ENCODE peak calls at places on chromosomes 3 and 15, in five cellular contexts. X is MCF 10A, A is WTC11, I is IMR-90, W is lower lobe of right lung. K is an unnamed sample.
A peak's percentile ranks its signal among the peaks of the same experiment; 100 is the strongest.

GRCh38 chr3:119810018-119810435 is 28.1 kb downstream of the NR1I2 start:
- DNase-seq in A (peak; percentile 34), W (peak; percentile 65), I (peak; percentile 18), X (no peak), K (no peak)

GRCh38 chr3:8460815-8461482 is 40.7 kb upstream of the LMCD1 start:
- DNase-seq in A (no peak), X (peak; percentile 45), I (peak; percentile 72), W (no peak), K (peak; percentile 88)

GRCh38 chr15:38531509-38531908 is 33.1 kb downstream of the RASGRP1 start:
- DNase-seq in I (peak; percentile 47), A (no peak), W (no peak), X (peak; percentile 78), K (peak; percentile 66)

GRCh38 chr3:140274429-140274828 is 339.4 kb downstream of the CLSTN2 start:
- DNase-seq in I (no peak), X (no peak), W (no peak), A (no peak), K (no peak)

GRCh38 chr3:80733522-80734176 is 965.9 kb upstream of the ROBO1 start:
- DNase-seq in I (peak; percentile 46), W (no peak), A (no peak), X (peak; percentile 44), K (no peak)

GRCh38 chr3:126546549-126547239 is 12.0 kb downstream of the C3orf22 start:
- DNase-seq in A (peak; percentile 3), W (peak; percentile 1), X (no peak), I (no peak), K (no peak)

GRCh38 chr15:66252411-66253295 is 897 bp downstream of the MEGF11 start:
- DNase-seq in A (peak; percentile 75), I (no peak), X (peak; percentile 48), W (peak; percentile 64), K (peak; percentile 9)

GRCh38 chr15:79168922-79169322 is 78.3 kb upstream of the RASGRF1 start:
- DNase-seq in I (no peak), W (no peak), X (peak; percentile 31), A (peak; percentile 57), K (no peak)

GRCh38 chr3:70716832-70717231 is 404.4 kb upstream of the MDFIC2 start:
- DNase-seq in A (no peak), X (peak; percentile 28), I (peak; percentile 48), W (no peak), K (peak; percentile 35)
- TF ChIP-seq CTCF in A (no peak), X (peak; percentile 34), I (peak; percentile 52), W (peak; percentile 33), K (peak; percentile 76)

DNA sequence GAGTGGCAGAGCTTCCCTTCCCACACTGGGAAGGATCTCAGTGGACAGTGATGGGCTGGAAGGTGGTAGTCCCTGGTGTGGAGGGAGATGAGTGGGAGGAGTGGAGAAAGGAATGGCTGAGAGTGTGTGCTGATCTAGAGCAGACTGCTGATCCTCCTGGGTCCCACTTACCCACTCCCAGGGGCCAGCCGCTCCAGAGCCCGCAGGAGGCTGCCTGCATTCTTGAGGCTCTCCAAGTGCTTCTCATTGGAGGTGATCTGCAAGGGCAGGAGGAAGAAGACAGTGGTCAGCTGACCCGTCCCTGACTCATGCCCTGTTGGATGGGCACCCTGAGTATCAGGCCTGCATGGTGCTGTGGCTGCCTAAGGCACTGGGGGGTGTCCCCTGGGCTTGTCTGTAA is 50.0 kb downstream of the CTNNB1 start:
- DNase-seq in W (no peak), A (no peak), X (no peak), I (no peak), K (no peak)
- TF ChIP-seq CTCF in W (no peak), A (no peak), X (no peak), I (no peak), K (no peak)

DNA sequence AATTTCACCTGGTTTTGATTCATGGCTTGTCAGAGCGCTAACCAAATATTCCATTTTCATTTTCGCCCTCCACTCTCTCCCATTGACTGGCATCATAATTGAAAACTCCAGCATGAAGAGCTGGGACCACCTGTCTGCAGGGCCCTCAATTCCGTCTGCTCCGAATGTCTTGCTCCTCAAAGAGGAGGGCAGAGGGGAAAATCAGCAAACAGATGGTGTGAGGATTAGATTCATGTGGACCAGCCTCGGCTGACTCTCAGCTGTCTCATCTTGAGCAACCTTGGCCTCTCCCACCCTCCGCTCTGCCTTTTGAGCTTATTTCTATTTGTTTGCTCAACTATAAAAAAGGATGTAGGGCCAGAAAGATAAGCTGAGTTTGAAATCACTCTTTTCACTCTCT is 512.2 kb upstream of the PPP2R3A start:
- DNase-seq in A (no peak), X (no peak), I (no peak), W (no peak), K (no peak)
- TF ChIP-seq CTCF in A (no peak), X (no peak), I (no peak), W (no peak), K (no peak)

DNA sequence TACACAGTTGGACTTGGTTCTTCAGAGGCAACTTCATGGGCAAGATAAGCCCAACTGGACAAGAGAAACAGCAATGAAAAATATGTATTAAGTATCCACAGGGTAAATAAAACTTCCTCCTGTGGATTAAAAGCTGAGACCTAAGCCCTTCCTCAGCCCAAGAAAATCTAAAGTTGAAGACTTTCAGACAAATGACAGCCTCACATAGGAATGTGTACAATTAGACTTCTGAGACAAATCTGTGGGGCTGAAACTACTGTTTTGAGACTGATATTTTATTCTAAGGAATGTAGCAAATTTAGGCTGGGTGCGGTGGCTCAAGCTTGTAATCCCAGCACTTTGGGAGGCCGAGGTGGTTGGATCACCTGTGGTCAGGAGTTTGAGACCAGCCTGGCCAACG is 74.2 kb upstream of the IL12A start:
- DNase-seq in X (no peak), W (no peak), A (no peak), I (peak; percentile 18), K (peak; percentile 19)
- TF ChIP-seq CTCF in X (no peak), W (no peak), A (no peak), I (no peak), K (no peak)

DNA sequence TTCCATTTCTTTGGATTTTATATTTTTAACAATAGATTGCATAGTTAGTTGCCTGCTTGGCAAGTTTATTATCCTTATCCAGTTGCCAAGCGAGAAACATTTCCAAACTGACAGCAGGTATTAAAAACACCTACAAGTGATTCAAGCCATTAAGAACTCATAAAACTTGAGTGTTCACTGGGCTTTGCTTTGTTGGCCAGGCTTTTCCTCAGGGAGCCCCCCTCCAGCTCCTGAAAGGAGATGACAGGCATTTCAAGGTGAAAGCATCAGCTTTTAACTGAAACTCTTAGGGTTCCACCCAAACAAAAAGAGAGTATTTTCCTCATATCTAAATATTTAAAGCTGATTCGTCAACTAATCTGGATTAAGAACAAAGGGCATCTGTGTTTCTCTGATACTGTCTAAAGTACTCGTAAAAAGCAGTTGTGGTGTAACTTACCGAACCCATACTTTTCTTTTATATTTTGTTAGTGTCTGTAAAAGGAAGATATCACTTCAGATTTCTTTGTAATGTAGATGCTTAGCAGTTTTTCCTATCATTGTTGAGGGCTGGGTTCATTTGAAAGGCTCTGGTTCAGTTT is 363.4 kb downstream of the OTOL1 start:
- DNase-seq in X (no peak), W (no peak), I (no peak), A (no peak), K (no peak)
- TF ChIP-seq CTCF in X (no peak), W (no peak), I (no peak), A (no peak), K (no peak)

DNA sequence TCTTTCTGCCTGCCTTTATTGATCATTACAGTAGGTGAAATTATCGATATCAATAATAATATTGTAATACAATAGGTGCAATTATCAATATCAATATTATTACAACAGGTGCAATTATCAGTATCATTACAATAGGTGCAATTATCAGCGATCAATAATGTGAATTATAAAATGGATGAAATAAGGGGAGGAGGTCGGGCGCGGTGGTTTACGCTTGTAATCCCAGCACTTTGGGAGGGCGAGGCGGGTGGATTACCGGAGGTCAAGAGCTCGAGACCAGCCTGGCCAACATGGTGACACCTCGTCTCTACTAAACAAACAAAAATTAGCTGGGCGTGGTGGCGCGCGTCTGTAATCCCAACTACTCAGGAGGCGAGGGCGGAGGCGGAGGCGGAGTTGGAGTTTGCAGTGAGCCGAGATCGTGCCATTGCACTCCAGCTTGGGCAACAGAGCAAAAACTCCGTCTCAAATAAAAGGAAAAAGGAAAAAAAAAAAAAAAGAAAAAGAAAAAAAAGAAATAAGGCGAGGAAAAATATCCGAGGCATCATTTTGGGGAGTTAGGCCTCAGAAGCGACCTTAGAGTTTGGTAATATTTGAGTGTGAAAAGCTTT is 611 bp upstream of the BNIP2 start:
- DNase-seq in I (peak; percentile 47), W (peak; percentile 96), X (peak; percentile 77), A (peak; percentile 77), K (peak; percentile 74)
- TF ChIP-seq CTCF in I (no peak), W (no peak), X (no peak), A (no peak), K (no peak)

GRCh38 chr3:113241292-113242033 is 30.1 kb downstream of the BOC start:
- DNase-seq in I (peak; percentile 22), X (no peak), W (no peak), A (peak; percentile 57), K (no peak)

GRCh38 chr3:113234688-113235260 is 23.4 kb downstream of the BOC start:
- DNase-seq in A (no peak), W (no peak), I (peak; percentile 38), X (no peak), K (no peak)

GRCh38 chr3:113240841-113241240 is 29.5 kb downstream of the BOC start:
- DNase-seq in X (no peak), I (no peak), W (no peak), A (no peak), K (no peak)

GRCh38 chr3:113242091-113242581 is 30.8 kb downstream of the BOC start:
- DNase-seq in A (no peak), W (no peak), X (no peak), I (peak; percentile 21), K (peak; percentile 25)

DNA sequence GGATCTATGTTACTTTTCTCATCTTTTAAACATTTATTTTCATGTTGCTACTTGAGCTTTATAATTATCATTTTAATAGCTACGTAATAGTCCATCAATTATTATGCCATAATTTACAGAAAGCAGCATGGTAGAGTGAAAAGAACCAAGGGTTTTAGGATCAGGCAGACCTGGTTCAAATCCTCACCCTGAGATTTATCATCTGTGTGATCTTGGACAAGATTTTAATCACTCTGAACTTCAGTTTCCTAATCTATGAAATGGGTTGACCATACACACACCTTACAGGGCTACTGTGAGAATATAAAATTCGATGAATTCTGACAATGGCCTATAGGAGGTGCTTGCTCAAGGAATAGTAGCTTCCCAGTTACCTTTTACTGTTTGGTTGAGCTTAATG is 27.1 kb downstream of the BOC start:
- DNase-seq in I (no peak), A (no peak), X (no peak), W (no peak), K (no peak)
- TF ChIP-seq CTCF in I (no peak), A (no peak), X (no peak), W (no peak), K (no peak)

GRCh38 chr3:58560771-58561311 is 16.4 kb downstream of the FAM107A start:
- DNase-seq in I (peak; percentile 98), X (peak; percentile 67), A (peak; percentile 79), W (no peak), K (peak; percentile 98)
- TF ChIP-seq CTCF in I (peak; percentile 88), X (peak; percentile 11), A (no peak), W (no peak), K (peak; percentile 79)